ENCODE peak calls at places on chromosomes 3 and 15, in ten cellular contexts. R, Q, K, H, X, U, M, E, B and W are unnamed samples.

GRCh38 chr3:37824090-37824953 is 37.4 kb upstream of the CTDSPL start:
- DNase-seq in R (no peak), Q (no peak), K (no peak), H (no peak), X (no peak), U (no peak), M (no peak), E (no peak), B (no peak), W (no peak)

GRCh38 chr15:35484231-35484945 is 61.6 kb downstream of the DPH6 start:
- DNase-seq in R (no peak), Q (no peak), K (no peak), H (no peak), X (no peak), U (no peak), M (no peak), E (no peak), B (no peak), W (no peak)

GRCh38 chr3:2659896-2660295 is 450.3 kb downstream of the IL5RA start:
- DNase-seq in R (no peak), Q (no peak), K (no peak), H (no peak), X (no peak), U (no peak), M (no peak), E (no peak), B (no peak), W (no peak)

GRCh38 chr15:84609818-84610525 is 9.2 kb downstream of the ZSCAN2 start:
- DNase-seq in R (no peak), Q (no peak), K (no peak), H (no peak), X (no peak), U (no peak), M (no peak), E (no peak), B (no peak), W (peak; percentile 8)

GRCh38 chr15:97522362-97522761 is 438.1 kb upstream of the ARRDC4 start:
- DNase-seq in R (no peak), Q (no peak), K (no peak), H (no peak), X (no peak), U (no peak), M (no peak), E (no peak), B (no peak), W (no peak)

GRCh38 chr15:85865070-85865684 is 70.5 kb upstream of the KLHL25 start:
- DNase-seq in R (peak; percentile 38), Q (peak; percentile 67), K (no peak), H (peak; percentile 19), X (no peak), U (peak; percentile 17), M (no peak), E (peak; percentile 14), B (peak; percentile 91), W (peak; percentile 29)

GRCh38 chr3:105933871-105934270 is 65.1 kb upstream of the CBLB start:
- DNase-seq in R (no peak), Q (no peak), K (no peak), H (no peak), X (no peak), U (no peak), M (no peak), E (no peak), B (no peak), W (no peak)

GRCh38 chr3:16338999-16339398 is 74.0 kb downstream of the OXNAD1 start:
- DNase-seq in R (peak; percentile 31), Q (peak; percentile 34), K (no peak), H (no peak), X (no peak), U (no peak), M (peak; percentile 25), E (no peak), B (no peak), W (peak; percentile 26)

GRCh38 chr3:43497905-43498365 is 123.9 kb downstream of the ANO10 start:
- DNase-seq in R (peak; percentile 51), Q (no peak), K (no peak), H (no peak), X (no peak), U (no peak), M (no peak), E (no peak), B (no peak), W (no peak)

GRCh38 chr3:43499256-43499655 is 122.6 kb downstream of the ANO10 start:
- DNase-seq in R (peak; percentile 31), Q (no peak), K (no peak), H (no peak), X (no peak), U (no peak), M (no peak), E (no peak), B (no peak), W (peak; percentile 18)

GRCh38 chr3:43505351-43505750 is 116.5 kb downstream of the ANO10 start:
- DNase-seq in R (no peak), Q (no peak), K (no peak), H (no peak), X (no peak), U (no peak), M (no peak), E (no peak), B (no peak), W (no peak)

GRCh38 chr3:43506644-43507043 is 115.2 kb downstream of the ANO10 start:
- DNase-seq in R (no peak), Q (no peak), K (no peak), H (no peak), X (no peak), U (no peak), M (no peak), E (no peak), B (no peak), W (no peak)

GRCh38 chr3:43503067-43503728 is 118.6 kb downstream of the ANO10 start:
- DNase-seq in R (peak; percentile 67), Q (peak; percentile 13), K (no peak), H (peak; percentile 12), X (no peak), U (no peak), M (no peak), E (no peak), B (peak; percentile 31), W (no peak)
- TF ChIP-seq CTCF in R (peak; percentile 20), Q (peak; percentile 58), K (peak; percentile 49), H (peak; percentile 56), X (no peak), U (peak; percentile 55), M (peak; percentile 50), E (peak; percentile 73), B (peak; percentile 70), W (peak; percentile 61)

DNA sequence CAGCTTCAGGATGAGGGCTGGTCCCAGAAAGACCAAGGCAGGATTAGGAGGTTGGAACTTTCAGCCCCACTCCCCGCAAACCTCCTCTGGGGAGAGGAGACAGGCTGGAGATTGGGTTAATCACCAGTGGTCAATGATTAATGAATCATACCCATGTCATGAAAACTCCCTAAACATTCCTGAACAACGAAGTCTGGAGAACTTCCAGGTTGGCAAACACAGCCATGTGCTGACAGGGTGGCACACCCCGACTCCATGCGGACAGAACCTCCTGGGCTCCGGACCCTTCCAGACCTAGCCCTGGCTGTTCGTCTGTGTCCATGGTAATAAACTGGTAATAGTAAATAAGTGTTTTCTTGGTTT is 151.3 kb downstream of the TJP1 start:
- DNase-seq in R (peak; percentile 26), Q (peak; percentile 99), K (peak; percentile 72), H (no peak), X (peak; percentile 89), U (peak; percentile 82), M (no peak), E (peak; percentile 53), B (no peak), W (peak; percentile 87)
- H3K4me3 ChIP-seq in R (no peak overlapping the region), Q (peak overlapping the region; percentile 31), K (no peak overlapping the region), H (no peak overlapping the region), X (peak overlapping the region; percentile 2), U (peak overlapping the region; percentile 16), M (no peak overlapping the region), E (no peak overlapping the region), B (no peak overlapping the region), W (no peak overlapping the region)

GRCh38 chr3:50302095-50303037 is 1.0 kb downstream of the HYAL1 start:
- DNase-seq in R (no peak), Q (no peak), K (no peak), H (no peak), X (no peak), U (no peak), M (no peak), E (no peak), B (peak; percentile 1), W (no peak)

GRCh38 chr3:50300681-50301254 is 1.6 kb upstream of the HYAL3 start:
- DNase-seq in R (no peak), Q (no peak), K (no peak), H (no peak), X (no peak), U (no peak), M (no peak), E (no peak), B (peak; percentile 1), W (no peak)

GRCh38 chr3:50299929-50300680 is 900 bp upstream of the HYAL3 start:
- DNase-seq in R (no peak), Q (no peak), K (peak; percentile 68), H (no peak), X (no peak), U (no peak), M (no peak), E (no peak), B (no peak), W (no peak)

GRCh38 chr3:50304601-50305000 is 1.2 kb upstream of the HYAL1 start:
- DNase-seq in R (no peak), Q (no peak), K (no peak), H (no peak), X (no peak), U (no peak), M (no peak), E (no peak), B (peak; percentile 1), W (no peak)

GRCh38 chr3:50303038-50303815 is at the start of gene HYAL1:
- DNase-seq in R (no peak), Q (peak; percentile 50), K (peak; percentile 89), H (peak; percentile 61), X (peak; percentile 86), U (no peak), M (no peak), E (peak; percentile 37), B (peak; percentile 69), W (peak; percentile 68)
- TF ChIP-seq CTCF in R (no peak), Q (no peak), K (peak; percentile 39), H (no peak), X (peak; percentile 21), U (no peak), M (no peak), E (no peak), B (peak; percentile 17), W (no peak)

GRCh38 chr15:59549339-59549807 is 62.2 kb upstream of the GCNT3 start:
- DNase-seq in R (no peak), Q (no peak), K (no peak), H (no peak), X (no peak), U (peak; percentile 41), M (no peak), E (no peak), B (no peak), W (no peak)

GRCh38 chr15:59549826-59550225 is 61.8 kb upstream of the GCNT3 start:
- DNase-seq in R (no peak), Q (no peak), K (no peak), H (no peak), X (no peak), U (no peak), M (no peak), E (no peak), B (no peak), W (no peak)

GRCh38 chr15:59550961-59551360 is 60.6 kb upstream of the GCNT3 start:
- DNase-seq in R (no peak), Q (no peak), K (no peak), H (no peak), X (no peak), U (no peak), M (no peak), E (no peak), B (no peak), W (no peak)

GRCh38 chr15:59550520-59550919 is 61.1 kb upstream of the GCNT3 start:
- DNase-seq in R (no peak), Q (no peak), K (no peak), H (no peak), X (no peak), U (no peak), M (no peak), E (no peak), B (no peak), W (no peak)

DNA sequence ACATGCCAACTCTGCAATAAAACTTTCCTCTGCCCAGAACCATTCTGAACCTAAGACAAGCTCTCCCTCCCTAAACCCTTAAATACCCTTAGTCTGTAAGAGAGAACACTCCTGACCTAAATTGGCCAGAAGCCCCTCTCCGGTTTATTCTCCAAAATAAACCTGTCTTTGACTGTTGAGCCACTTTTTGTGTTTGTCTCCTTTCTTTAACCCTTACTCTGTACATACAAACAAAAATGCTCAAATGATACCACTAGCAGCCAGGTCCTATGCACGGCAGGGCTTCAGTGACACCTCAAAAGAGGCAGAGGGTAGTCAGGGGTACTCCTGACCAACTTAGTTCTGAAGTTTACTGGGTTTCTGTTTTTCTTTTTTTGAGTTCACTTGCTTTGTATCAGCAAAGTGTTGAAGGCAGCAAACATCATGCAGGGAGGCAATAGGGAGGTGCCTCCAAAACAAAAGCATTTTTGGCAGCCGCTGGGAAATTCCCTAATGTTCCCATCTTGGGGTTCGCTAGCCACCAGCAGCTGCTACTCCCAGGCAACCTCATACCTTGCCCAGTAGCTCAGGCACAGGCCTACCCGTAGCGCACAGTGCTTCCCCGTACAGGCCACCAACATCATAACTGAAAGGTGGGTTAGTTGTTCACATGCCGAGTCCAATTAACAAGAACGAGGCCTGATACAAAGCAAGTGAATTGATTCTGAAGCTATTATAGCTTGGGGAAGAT is 62.9 kb upstream of the GCNT3 start:
- DNase-seq in R (no peak), Q (no peak), K (no peak), H (no peak), X (no peak), U (no peak), M (no peak), E (no peak), B (no peak), W (no peak)
- H3K4me3 ChIP-seq in R (no peak overlapping the region), Q (no peak overlapping the region), K (no peak overlapping the region), H (no peak overlapping the region), X (no peak overlapping the region), U (no peak overlapping the region), M (no peak overlapping the region), E (no peak overlapping the region), B (no peak overlapping the region), W (no peak overlapping the region)